ENCODE peak calls at places on chromosomes 13 and 19, in four cellular contexts. One of them, this sample, is unnamed.

GRCh38 chr19:53659292-53659691 is 27.5 kb downstream of the DPRX start:
- DNase-seq in right atrium auricular region: no peak
- DNase-seq in glutamatergic neuron: no peak
- DNase-seq in WTC11: peak
- DNase-seq in this sample: no peak

GRCh38 chr19:2627855-2628254 is 74.6 kb downstream of the GNG7 start:
- DNase-seq in WTC11: no peak
- DNase-seq in right atrium auricular region: no peak
- DNase-seq in glutamatergic neuron: no peak
- DNase-seq in this sample: no peak

GRCh38 chr19:388691-389090 is 20.3 kb downstream of the C2CD4C start:
- DNase-seq in right atrium auricular region: no peak
- DNase-seq in WTC11: peak
- DNase-seq in glutamatergic neuron: no peak
- DNase-seq in this sample: no peak

GRCh38 chr13:77919351-77920294 is 992 bp upstream of the EDNRB start:
- DNase-seq in glutamatergic neuron: peak
- DNase-seq in WTC11: peak
- DNase-seq in right atrium auricular region: peak
- DNase-seq in this sample: no peak

GRCh38 chr19:47523473-47523872 is 8.6 kb upstream of the NAPA start:
- DNase-seq in glutamatergic neuron: no peak
- DNase-seq in WTC11: no peak
- DNase-seq in right atrium auricular region: no peak
- DNase-seq in this sample: no peak

GRCh38 chr19:1920644-1921043 is 15.4 kb downstream of the ADAT3 start:
- DNase-seq in right atrium auricular region: no peak
- DNase-seq in glutamatergic neuron: no peak
- DNase-seq in WTC11: no peak
- DNase-seq in this sample: no peak

GRCh38 chr19:17246681-17247425 is 1.1 kb upstream of the NR2F6 start:
- DNase-seq in right atrium auricular region: no peak
- DNase-seq in WTC11: no peak
- DNase-seq in glutamatergic neuron: peak
- DNase-seq in this sample: no peak

GRCh38 chr13:80906860-80907259 is 565.9 kb upstream of the SPRY2 start:
- DNase-seq in glutamatergic neuron: no peak
- DNase-seq in WTC11: no peak
- DNase-seq in right atrium auricular region: no peak
- DNase-seq in this sample: no peak

GRCh38 chr13:105616313-105617075 is 919.0 kb downstream of the EFNB2 start:
- DNase-seq in WTC11: no peak
- DNase-seq in right atrium auricular region: no peak
- DNase-seq in glutamatergic neuron: no peak
- DNase-seq in this sample: no peak

GRCh38 chr19:45146716-45147337 is 14.0 kb downstream of the NKPD1 start:
- DNase-seq in WTC11: no peak
- DNase-seq in glutamatergic neuron: no peak
- DNase-seq in right atrium auricular region: no peak
- DNase-seq in this sample: no peak

GRCh38 chr13:107144432-107144831 is 576.5 kb upstream of the ARGLU1 start:
- DNase-seq in glutamatergic neuron: no peak
- DNase-seq in WTC11: no peak
- DNase-seq in right atrium auricular region: no peak
- DNase-seq in this sample: no peak
- TF ChIP-seq CTCF in glutamatergic neuron: no peak
- TF ChIP-seq CTCF in WTC11: no peak
- TF ChIP-seq CTCF in right atrium auricular region: peak
- TF ChIP-seq CTCF in this sample: no peak

GRCh38 chr13:43023244-43023931 is at the start of gene DNAJC15:
- DNase-seq in glutamatergic neuron: peak
- DNase-seq in right atrium auricular region: peak
- DNase-seq in WTC11: peak
- DNase-seq in this sample: peak
- TF ChIP-seq CTCF in glutamatergic neuron: no peak
- TF ChIP-seq CTCF in right atrium auricular region: no peak
- TF ChIP-seq CTCF in WTC11: no peak
- TF ChIP-seq CTCF in this sample: no peak

DNA sequence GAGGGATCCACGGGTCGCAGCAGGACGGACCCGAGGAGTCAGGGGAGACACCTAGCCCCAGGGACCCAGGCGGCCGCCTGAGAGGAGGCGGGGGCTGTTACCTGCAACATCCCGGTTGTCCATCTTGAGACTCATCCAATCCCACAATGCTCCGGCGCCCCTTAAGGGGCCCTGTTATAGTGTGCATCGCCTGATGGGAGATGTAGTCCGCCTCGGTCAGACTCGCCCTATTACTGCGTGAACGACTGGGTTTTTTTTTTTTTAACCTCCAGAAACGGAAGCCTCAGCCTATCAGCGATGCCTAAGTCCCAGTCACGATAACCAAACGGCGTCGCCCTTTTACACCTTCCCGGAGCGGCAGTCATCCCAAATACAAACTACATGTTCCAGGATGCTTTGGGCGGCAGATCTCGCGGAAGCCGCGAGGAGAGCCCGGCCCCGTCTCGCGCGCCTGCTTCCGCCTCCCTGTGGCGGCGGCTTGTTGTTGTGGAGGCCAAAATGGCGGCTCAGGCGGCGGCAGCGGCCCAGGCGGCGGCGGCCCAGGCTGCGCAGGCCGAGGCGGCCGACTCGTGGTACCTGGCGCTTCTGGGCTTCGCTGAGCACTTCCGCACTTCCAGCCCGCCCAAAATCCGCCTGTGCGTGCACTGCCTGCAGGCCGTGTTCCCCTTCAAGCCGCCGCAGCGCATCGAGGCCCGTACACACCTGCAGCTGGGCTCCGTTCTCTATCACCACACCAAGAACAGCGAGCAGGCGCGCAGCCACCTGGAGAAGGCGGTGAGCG is at the start of the genes MAU2 and SUGP1:
- DNase-seq in right atrium auricular region: peak
- DNase-seq in WTC11: peak
- DNase-seq in glutamatergic neuron: peak
- DNase-seq in this sample: peak
- TF ChIP-seq CTCF in right atrium auricular region: peak
- TF ChIP-seq CTCF in WTC11: no peak
- TF ChIP-seq CTCF in glutamatergic neuron: no peak
- TF ChIP-seq CTCF in this sample: no peak

GRCh38 chr19:41537789-41538188 is 38.2 kb upstream of the CEACAM21 start:
- DNase-seq in WTC11: peak
- DNase-seq in right atrium auricular region: no peak
- DNase-seq in glutamatergic neuron: no peak
- DNase-seq in this sample: no peak
- TF ChIP-seq CTCF in WTC11: peak
- TF ChIP-seq CTCF in right atrium auricular region: peak
- TF ChIP-seq CTCF in glutamatergic neuron: peak
- TF ChIP-seq CTCF in this sample: no peak

GRCh38 chr19:7898967-7899366 is 4.7 kb upstream of the MAP2K7 start:
- DNase-seq in right atrium auricular region: no peak
- DNase-seq in glutamatergic neuron: no peak
- DNase-seq in WTC11: no peak
- DNase-seq in this sample: no peak
- TF ChIP-seq CTCF in right atrium auricular region: no peak
- TF ChIP-seq CTCF in glutamatergic neuron: no peak
- TF ChIP-seq CTCF in WTC11: no peak
- TF ChIP-seq CTCF in this sample: no peak